ENCODE peak calls at places on chromosomes 12 and 14, in eight cellular contexts. Q is HL-60, O is left lung, P is neural progenitor cell, R is heart left ventricle, K is fibroblast of lung, H is right lobe of liver, W is Panc1. A is an unnamed sample.

GRCh38 chr12:52151859-52152783 is 39.7 kb downstream of the KRT80 start:
- DNase-seq in W (no peak), R (peak; percentile 86), O (peak; percentile 70), H (peak; percentile 74), K (peak; percentile 47), P (peak; percentile 93), Q (peak; percentile 35), A (peak; percentile 63)

GRCh38 chr14:34741840-34742239 is 27.4 kb upstream of the CFL2 start:
- DNase-seq in K (no peak), H (no peak), R (no peak), P (no peak), Q (no peak), O (no peak), W (no peak), A (no peak)

GRCh38 chr12:46524778-46525177 is 152.2 kb upstream of the SLC38A2 start:
- DNase-seq in K (peak; percentile 78), H (no peak), Q (no peak), R (peak; percentile 96), P (no peak), O (peak; percentile 65), W (no peak), A (peak; percentile 85)

GRCh38 chr12:124964251-124964650 is 24.7 kb downstream of the DHX37 start:
- DNase-seq in O (no peak), H (no peak), R (no peak), K (no peak), P (no peak), Q (no peak), W (no peak), A (no peak)

GRCh38 chr14:104434214-104435076 is 145.1 kb upstream of the C14orf180 start:
- DNase-seq in R (no peak), H (peak; percentile 39), Q (no peak), O (no peak), P (no peak), W (no peak), K (no peak), A (no peak)

GRCh38 chr12:104370989-104371870 is 67.7 kb downstream of the EID3 start:
- DNase-seq in K (peak; percentile 80), O (no peak), P (peak; percentile 46), Q (no peak), R (no peak), W (no peak), H (no peak), A (no peak)

GRCh38 chr12:124715121-124715990 is 147.9 kb upstream of the NCOR2 start:
- DNase-seq in P (no peak), Q (no peak), O (no peak), H (no peak), R (no peak), W (no peak), K (peak; percentile 49), A (no peak)

GRCh38 chr12:131965073-131965472 is 15.3 kb downstream of the EP400 start:
- DNase-seq in Q (no peak), H (no peak), P (no peak), R (no peak), W (no peak), O (no peak), K (peak; percentile 11), A (no peak)

GRCh38 chr14:62532186-62532585 is 513.1 kb downstream of the KCNH5 start:
- DNase-seq in K (peak; percentile 23), P (no peak), O (no peak), W (no peak), H (no peak), Q (no peak), R (no peak), A (no peak)

DNA sequence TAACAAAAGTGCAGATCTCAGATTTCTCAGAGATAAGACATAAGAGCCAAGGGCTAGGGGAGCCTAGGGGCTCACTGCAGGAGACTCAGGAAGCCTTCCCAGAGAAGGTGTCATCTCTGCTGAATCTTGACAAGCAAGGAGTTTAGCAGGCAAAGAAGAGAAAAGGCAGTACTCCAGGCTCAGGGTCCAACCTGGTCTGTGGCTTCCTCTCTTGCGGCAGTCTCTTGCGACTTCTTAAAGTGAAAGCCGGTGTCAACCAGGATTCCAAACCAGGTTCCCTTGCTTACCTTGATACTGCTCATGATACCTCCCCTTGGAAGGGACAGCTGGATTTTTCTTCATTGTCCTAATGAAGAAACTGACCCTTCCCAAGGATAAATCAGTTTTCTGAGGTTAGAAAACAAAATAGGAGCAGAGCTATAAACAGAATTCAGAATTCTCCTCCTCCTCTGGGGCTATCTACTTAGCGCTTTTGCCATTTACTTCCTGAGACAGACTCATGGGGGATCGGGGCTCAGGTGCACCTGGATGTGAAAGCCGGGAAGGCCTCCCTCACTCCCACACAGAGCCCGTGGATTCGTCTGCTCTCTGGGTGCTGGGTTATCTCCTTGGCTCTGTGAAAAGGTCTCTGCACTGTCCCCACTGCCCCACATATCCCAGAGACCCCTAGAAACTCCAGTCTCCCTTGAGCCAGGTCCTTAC is 1.8 kb upstream of the SCNN1A start:
- DNase-seq in O (no peak), Q (no peak), R (no peak), K (no peak), H (no peak), W (no peak), P (no peak), A (no peak)
- TF ChIP-seq CTCF in O (no peak), Q (no peak), R (no peak), K (no peak), H (no peak), W (no peak), P (no peak), A (no peak)

GRCh38 chr12:49565119-49565955 is 2.6 kb downstream of the MCRS1 start:
- DNase-seq in Q (no peak), W (no peak), K (no peak), P (no peak), R (peak; percentile 78), O (no peak), H (no peak), A (no peak)
- H3K27ac ChIP-seq in Q (no peak overlapping the region), W (no peak overlapping the region), K (no peak overlapping the region), P (no peak overlapping the region), R (peak overlapping the region; percentile 91), O (no peak overlapping the region), H (no peak overlapping the region), A (peak overlapping the region; percentile 77)

DNA sequence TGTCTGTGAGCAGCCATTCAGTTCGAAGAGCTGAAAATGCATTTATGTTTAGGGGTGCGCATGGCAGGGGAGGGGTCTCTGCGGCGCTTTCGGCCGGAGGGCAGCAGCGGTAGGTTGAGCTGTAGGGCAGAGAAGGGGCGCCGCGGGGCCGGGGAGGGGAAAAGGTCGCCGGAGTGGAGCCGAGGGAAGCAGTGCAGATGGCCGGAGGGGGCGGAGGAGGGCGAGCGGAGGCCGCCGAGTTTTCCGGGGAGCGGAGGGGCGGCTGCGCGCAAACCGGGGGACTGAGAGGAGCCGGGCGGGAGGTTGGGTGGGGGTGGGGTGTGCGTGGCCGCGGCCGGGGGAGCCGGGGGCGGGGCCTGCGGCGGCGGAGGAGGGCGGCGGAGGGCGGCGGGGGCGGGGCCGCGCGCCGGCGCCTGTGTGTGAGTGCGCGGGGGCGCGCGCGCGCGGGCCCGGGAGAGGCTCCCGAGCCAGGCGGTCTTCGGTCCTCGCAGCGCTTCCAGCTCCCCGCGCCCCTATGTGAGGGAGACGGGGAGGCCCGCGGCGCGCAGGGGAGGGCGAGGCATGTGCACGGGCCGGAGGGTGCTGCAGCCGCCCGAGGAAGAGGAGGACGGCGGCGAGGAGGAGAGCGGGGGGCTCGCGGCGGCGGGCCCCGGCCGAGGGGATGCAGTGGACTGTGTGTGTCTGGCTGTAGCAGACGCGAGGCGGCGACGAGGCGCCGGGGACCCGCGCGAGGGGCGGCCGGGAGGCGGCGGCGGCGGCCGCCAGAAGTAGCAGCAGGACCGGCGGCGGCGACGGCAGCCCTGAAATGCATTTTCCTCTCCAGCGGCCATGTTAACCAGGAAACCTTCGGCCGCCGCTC is at the start of gene DYRK2:
- DNase-seq in H (peak; percentile 83), P (peak; percentile 92), Q (no peak), R (peak; percentile 83), W (no peak), K (peak; percentile 84), O (peak; percentile 81), A (peak; percentile 85)
- TF ChIP-seq CTCF in H (no peak), P (no peak), Q (no peak), R (no peak), W (peak; percentile 7), K (no peak), O (no peak), A (no peak)

GRCh38 chr14:99507860-99508640 is 26.8 kb downstream of the CCNK start:
- DNase-seq in K (no peak), O (no peak), P (no peak), Q (no peak), H (no peak), W (no peak), R (peak; percentile 20), A (no peak)
- H3K27ac ChIP-seq in K (no peak overlapping the region), O (no peak overlapping the region), P (no peak overlapping the region), Q (no peak overlapping the region), H (peak overlapping the region; percentile 53), W (no peak overlapping the region), R (no peak overlapping the region), A (no peak overlapping the region)

GRCh38 chr12:119959435-119959834 is 29.6 kb upstream of the BICDL1 start:
- DNase-seq in R (no peak), Q (no peak), P (no peak), H (no peak), W (no peak), K (no peak), O (no peak), A (no peak)
- TF ChIP-seq CTCF in R (no peak), Q (no peak), P (no peak), H (no peak), W (no peak), K (no peak), O (no peak), A (no peak)

DNA sequence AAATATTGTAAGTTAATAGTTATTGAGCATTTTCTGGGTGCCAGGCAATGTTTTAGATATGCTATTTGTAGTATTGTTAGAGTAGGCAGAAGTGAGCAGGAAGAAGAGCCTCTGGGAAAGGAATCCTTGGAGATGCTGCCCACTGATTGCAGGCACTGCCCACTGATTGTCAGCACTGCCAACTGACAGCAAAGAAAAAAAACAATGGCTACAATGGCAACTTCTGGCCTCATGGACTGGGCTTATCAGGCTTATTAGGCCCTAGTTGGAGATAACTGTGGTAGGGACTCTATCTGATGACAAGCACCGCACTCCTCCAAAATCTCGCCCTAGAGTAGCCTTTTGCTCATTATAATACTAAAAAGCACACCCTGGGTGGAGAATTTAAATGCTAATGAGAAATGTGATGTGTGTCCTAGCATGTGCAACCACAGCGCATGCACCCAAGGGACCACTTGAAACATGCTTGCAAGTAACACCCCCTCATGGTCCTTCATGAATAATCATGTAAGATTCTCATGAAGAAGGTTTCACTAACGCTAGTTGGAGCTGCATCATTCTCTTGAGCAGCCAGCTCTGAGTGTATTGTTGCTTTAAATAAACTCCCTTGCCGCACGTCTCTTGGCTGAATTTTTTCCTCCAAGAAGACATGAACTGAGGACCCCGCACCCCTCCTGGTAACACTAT is 103.5 kb upstream of the PPP4R3A start:
- DNase-seq in W (no peak), R (no peak), P (no peak), H (no peak), O (no peak), K (no peak), Q (no peak), A (no peak)
- H3K27ac ChIP-seq in W (no peak overlapping the region), R (no peak overlapping the region), P (no peak overlapping the region), H (no peak overlapping the region), O (no peak overlapping the region), K (no peak overlapping the region), Q (no peak overlapping the region), A (no peak overlapping the region)

DNA sequence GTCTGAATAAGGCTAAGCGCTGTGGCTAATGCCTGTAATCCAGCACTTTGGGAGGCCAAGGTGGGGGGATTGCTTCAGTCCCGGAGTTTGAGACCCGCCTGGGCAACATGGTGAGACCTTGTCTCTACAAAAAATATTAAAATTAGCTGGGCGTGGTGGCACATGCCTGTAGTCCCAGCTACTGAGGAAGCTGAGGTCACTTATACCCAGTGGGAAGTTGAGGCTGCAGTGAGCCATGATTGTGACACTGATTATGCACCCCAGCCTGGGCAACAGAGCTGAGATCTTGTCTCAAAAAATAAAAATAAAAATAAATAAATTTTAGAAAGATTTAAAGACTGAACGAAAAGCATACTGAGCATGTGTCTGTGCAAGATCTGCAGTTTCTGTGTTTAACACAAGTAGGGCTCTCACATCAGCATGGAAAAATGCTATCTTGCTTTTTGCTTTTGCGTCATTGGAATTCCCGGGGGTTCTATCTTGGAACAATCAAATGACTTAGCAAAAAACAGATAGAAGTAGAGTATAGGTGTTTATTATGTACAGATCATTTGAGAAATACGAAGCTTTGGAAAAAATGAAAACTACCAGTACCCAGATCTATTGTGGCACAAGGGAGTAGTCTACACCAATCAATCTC is 161.9 kb downstream of the CAPZA3 start:
- DNase-seq in K (no peak), R (no peak), P (no peak), H (no peak), Q (no peak), W (no peak), O (no peak), A (peak; percentile 7)
- TF ChIP-seq CTCF in K (no peak), R (no peak), P (no peak), H (no peak), Q (no peak), W (no peak), O (no peak), A (no peak)